ENCODE peak calls at places on chromosomes 11 and 22, in five cellular contexts. One of them, this sample, is unnamed.

GRCh38 chr22:31530816-31531180 is 34.5 kb downstream of the SFI1 start:
- DNase-seq in SK-N-SH: no peak
- DNase-seq in K562: no peak
- DNase-seq in HCT116: no peak
- DNase-seq in sigmoid colon: no peak
- DNase-seq in this sample: no peak

GRCh38 chr22:30876925-30877553 is 91.5 kb downstream of the MORC2 start:
- DNase-seq in SK-N-SH: peak; percentile 77
- DNase-seq in K562: no peak
- DNase-seq in HCT116: no peak
- DNase-seq in sigmoid colon: peak; percentile 46
- DNase-seq in this sample: no peak

GRCh38 chr11:79018371-79018849 is 422.4 kb downstream of the TENM4 start:
- DNase-seq in SK-N-SH: peak; percentile 65
- DNase-seq in K562: no peak
- DNase-seq in HCT116: no peak
- DNase-seq in sigmoid colon: no peak
- DNase-seq in this sample: no peak

GRCh38 chr11:11073996-11074395 is 216.1 kb upstream of the ZBED5 start:
- DNase-seq in SK-N-SH: no peak
- DNase-seq in K562: no peak
- DNase-seq in HCT116: no peak
- DNase-seq in sigmoid colon: no peak
- DNase-seq in this sample: no peak

GRCh38 chr11:64747961-64748715 is 4.2 kb upstream of the RASGRP2 start:
- DNase-seq in SK-N-SH: no peak
- DNase-seq in K562: no peak
- DNase-seq in HCT116: no peak
- DNase-seq in sigmoid colon: no peak
- DNase-seq in this sample: no peak

GRCh38 chr22:29689872-29690213 is 30.0 kb upstream of the CABP7 start:
- DNase-seq in SK-N-SH: peak; percentile 79
- DNase-seq in K562: no peak
- DNase-seq in HCT116: no peak
- DNase-seq in sigmoid colon: no peak
- DNase-seq in this sample: peak; percentile 46

GRCh38 chr11:33829430-33830141 is 55.3 kb upstream of the FBXO3 start:
- DNase-seq in SK-N-SH: peak; percentile 78
- DNase-seq in K562: peak; percentile 51
- DNase-seq in HCT116: peak; percentile 40
- DNase-seq in sigmoid colon: no peak
- DNase-seq in this sample: peak; percentile 59

GRCh38 chr11:77074626-77075221 is 8.0 kb downstream of the CAPN5 start:
- DNase-seq in SK-N-SH: no peak
- DNase-seq in K562: no peak
- DNase-seq in HCT116: no peak
- DNase-seq in sigmoid colon: peak; percentile 56
- DNase-seq in this sample: no peak

GRCh38 chr11:61972112-61972795 is 4.8 kb upstream of the FTH1 start:
- DNase-seq in SK-N-SH: no peak
- DNase-seq in K562: no peak
- DNase-seq in HCT116: no peak
- DNase-seq in sigmoid colon: no peak
- DNase-seq in this sample: no peak

GRCh38 chr11:14764899-14765527 is 121.4 kb downstream of the PDE3B start:
- DNase-seq in SK-N-SH: peak; percentile 21
- DNase-seq in K562: peak; percentile 9
- DNase-seq in HCT116: no peak
- DNase-seq in sigmoid colon: no peak
- DNase-seq in this sample: no peak

GRCh38 chr11:72353861-72354260 is 80.5 kb downstream of the CLPB start:
- DNase-seq in SK-N-SH: no peak
- DNase-seq in K562: no peak
- DNase-seq in HCT116: no peak
- DNase-seq in sigmoid colon: no peak
- DNase-seq in this sample: no peak

GRCh38 chr22:43734370-43735005 is 77.6 kb downstream of the EFCAB6 start:
- DNase-seq in SK-N-SH: no peak
- DNase-seq in K562: no peak
- DNase-seq in HCT116: no peak
- DNase-seq in sigmoid colon: no peak
- DNase-seq in this sample: no peak

GRCh38 chr11:75981546-75981945 is 166.5 kb downstream of the UVRAG start:
- DNase-seq in SK-N-SH: no peak
- DNase-seq in K562: no peak
- DNase-seq in HCT116: no peak
- DNase-seq in sigmoid colon: no peak
- DNase-seq in this sample: no peak

GRCh38 chr11:82683029-82683428 is 50.6 kb downstream of the FAM181B start:
- DNase-seq in SK-N-SH: no peak
- DNase-seq in K562: no peak
- DNase-seq in HCT116: no peak
- DNase-seq in sigmoid colon: no peak
- DNase-seq in this sample: no peak

GRCh38 chr11:86292912-86293606 is 9.0 kb upstream of the HIKESHI start:
- DNase-seq in SK-N-SH: no peak
- DNase-seq in K562: no peak
- DNase-seq in HCT116: no peak
- DNase-seq in sigmoid colon: no peak
- DNase-seq in this sample: no peak

GRCh38 chr22:31160328-31160978 is 471 bp downstream of the RNF185 start:
- DNase-seq in SK-N-SH: no peak
- DNase-seq in K562: peak; percentile 21
- DNase-seq in HCT116: no peak
- DNase-seq in sigmoid colon: peak; percentile 74
- DNase-seq in this sample: peak; percentile 16

GRCh38 chr11:92226331-92227232 is 2.0 kb downstream of the FAT3 start:
- DNase-seq in SK-N-SH: peak; percentile 65
- DNase-seq in K562: no peak
- DNase-seq in HCT116: no peak
- DNase-seq in sigmoid colon: no peak
- DNase-seq in this sample: no peak
- H3K27me3 ChIP-seq in SK-N-SH: no peaks in the 10 kb centered on the region
- H3K27me3 ChIP-seq in K562: peaks cover 29% of the 10 kb centered on the region
- H3K27me3 ChIP-seq in HCT116: no peaks in the 10 kb centered on the region
- H3K27me3 ChIP-seq in sigmoid colon: peaks cover 99% of the 10 kb centered on the region
- H3K27me3 ChIP-seq in this sample: peaks cover 35% of the 10 kb centered on the region

GRCh38 chr11:111633756-111634362 is 31.6 kb downstream of the SIK2 start:
- DNase-seq in SK-N-SH: peak; percentile 27
- DNase-seq in K562: no peak
- DNase-seq in HCT116: no peak
- DNase-seq in sigmoid colon: no peak
- DNase-seq in this sample: no peak
- H3K27ac ChIP-seq in SK-N-SH: peak overlapping the region; percentile 79
- H3K27ac ChIP-seq in K562: peak overlapping the region; percentile 4
- H3K27ac ChIP-seq in HCT116: peak overlapping the region; percentile 9
- H3K27ac ChIP-seq in sigmoid colon: peak overlapping the region; percentile 7
- H3K27ac ChIP-seq in this sample: no peak overlapping the region

GRCh38 chr11:99632969-99633368 is 612.2 kb downstream of the CNTN5 start:
- DNase-seq in SK-N-SH: no peak
- DNase-seq in K562: no peak
- DNase-seq in HCT116: no peak
- DNase-seq in sigmoid colon: no peak
- DNase-seq in this sample: no peak
- TF ChIP-seq POLR2AphosphoS5 in SK-N-SH: no peak
- TF ChIP-seq POLR2AphosphoS5 in K562: no peak
- TF ChIP-seq POLR2AphosphoS5 in HCT116: no peak
- TF ChIP-seq POLR2AphosphoS5 in sigmoid colon: no peak
- TF ChIP-seq POLR2AphosphoS5 in this sample: no peak

DNA sequence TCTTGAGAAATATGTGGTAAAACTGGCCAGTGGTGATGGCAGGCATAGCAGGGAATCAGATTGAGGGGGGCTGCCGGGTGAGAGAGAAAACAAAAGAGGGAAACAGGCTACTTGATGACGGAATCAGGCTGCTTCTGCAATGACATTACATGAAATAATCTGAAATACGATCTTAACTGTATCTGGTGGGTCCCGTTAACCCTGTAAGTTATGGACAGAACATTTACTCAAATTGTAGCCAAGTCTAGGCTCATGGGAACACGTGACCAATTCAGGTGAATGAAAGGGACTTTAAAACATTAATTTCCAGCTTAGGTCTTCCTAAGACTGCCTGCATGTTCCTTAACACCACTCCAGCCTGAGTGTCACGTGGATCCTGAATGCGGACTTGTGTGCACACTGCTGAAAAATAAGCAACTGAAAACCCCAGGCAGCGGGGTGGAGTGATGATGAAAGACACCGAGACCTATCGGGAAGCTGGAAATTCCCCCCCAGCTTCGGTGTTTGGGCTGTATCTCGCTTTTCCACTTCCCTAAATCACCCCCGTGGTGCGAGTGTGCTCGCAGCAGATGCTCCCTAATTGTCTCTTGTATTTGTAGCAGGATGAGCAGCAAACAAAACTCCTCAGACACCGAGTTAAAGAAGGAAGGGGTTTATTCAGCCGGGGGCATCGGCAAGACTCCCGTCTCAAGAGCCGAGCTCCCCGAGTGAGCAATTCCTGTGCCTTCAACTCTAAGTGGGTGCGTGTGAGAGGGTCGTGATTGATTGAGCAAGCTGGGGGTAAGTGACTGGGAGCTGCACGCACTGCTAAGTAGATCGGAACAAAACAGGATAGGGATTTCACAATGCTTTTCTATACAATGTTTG is 145.0 kb upstream of the GRK3 start:
- DNase-seq in SK-N-SH: no peak
- DNase-seq in K562: no peak
- DNase-seq in HCT116: no peak
- DNase-seq in sigmoid colon: peak; percentile 77
- DNase-seq in this sample: peak; percentile 98
- H3K27me3 ChIP-seq in SK-N-SH: no peaks in the 10 kb centered on the region
- H3K27me3 ChIP-seq in K562: no peaks in the 10 kb centered on the region
- H3K27me3 ChIP-seq in HCT116: peaks cover 4% of the 10 kb centered on the region
- H3K27me3 ChIP-seq in sigmoid colon: peaks cover 55% of the 10 kb centered on the region
- H3K27me3 ChIP-seq in this sample: no peaks in the 10 kb centered on the region

GRCh38 chr11:128174465-128175101 is 412.8 kb downstream of the ETS1 start:
- DNase-seq in SK-N-SH: no peak
- DNase-seq in K562: no peak
- DNase-seq in HCT116: no peak
- DNase-seq in sigmoid colon: no peak
- DNase-seq in this sample: no peak
- H3K27ac ChIP-seq in SK-N-SH: peak overlapping the region; percentile 14
- H3K27ac ChIP-seq in K562: no peak overlapping the region
- H3K27ac ChIP-seq in HCT116: no peak overlapping the region
- H3K27ac ChIP-seq in sigmoid colon: no peak overlapping the region
- H3K27ac ChIP-seq in this sample: no peak overlapping the region

GRCh38 chr11:99645934-99646333 is 625.2 kb downstream of the CNTN5 start:
- DNase-seq in SK-N-SH: no peak
- DNase-seq in K562: no peak
- DNase-seq in HCT116: no peak
- DNase-seq in sigmoid colon: no peak
- DNase-seq in this sample: no peak
- TF ChIP-seq POLR2AphosphoS5 in SK-N-SH: no peak
- TF ChIP-seq POLR2AphosphoS5 in K562: no peak
- TF ChIP-seq POLR2AphosphoS5 in HCT116: no peak
- TF ChIP-seq POLR2AphosphoS5 in sigmoid colon: no peak
- TF ChIP-seq POLR2AphosphoS5 in this sample: no peak

DNA sequence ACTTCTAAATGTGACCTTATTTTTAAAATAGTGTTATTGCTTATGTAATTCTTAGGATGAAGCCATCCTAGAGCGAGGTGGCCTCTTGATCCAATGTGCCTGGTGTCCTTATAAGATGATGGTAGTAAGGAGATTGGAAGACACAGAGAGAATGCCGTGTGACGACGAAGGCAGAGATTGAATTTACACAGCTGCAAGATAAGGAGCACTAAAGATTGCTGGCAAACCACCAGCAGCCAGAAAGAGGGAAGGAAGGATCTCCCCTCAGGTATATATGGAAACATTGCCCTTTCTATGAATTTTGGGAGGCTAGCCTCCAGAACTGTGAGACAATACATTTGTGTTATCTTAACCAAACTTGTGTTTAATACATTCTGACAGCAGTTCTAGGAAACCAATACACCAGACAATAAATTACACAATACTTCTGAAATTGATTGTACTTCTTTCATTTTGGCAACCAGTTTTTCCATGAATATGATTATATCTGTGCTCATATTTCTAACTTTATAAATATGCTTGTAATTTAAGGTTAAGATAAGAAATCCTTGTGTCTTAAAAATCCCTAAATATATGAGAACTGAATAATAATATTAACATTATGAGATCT is 86.3 kb upstream of the VPREB1 start:
- DNase-seq in SK-N-SH: no peak
- DNase-seq in K562: peak; percentile 42
- DNase-seq in HCT116: no peak
- DNase-seq in sigmoid colon: no peak
- DNase-seq in this sample: no peak
- H3K27me3 ChIP-seq in SK-N-SH: no peaks in the 10 kb centered on the region
- H3K27me3 ChIP-seq in K562: peaks cover 16% of the 10 kb centered on the region
- H3K27me3 ChIP-seq in HCT116: no peaks in the 10 kb centered on the region
- H3K27me3 ChIP-seq in sigmoid colon: peaks cover 4% of the 10 kb centered on the region
- H3K27me3 ChIP-seq in this sample: no peaks in the 10 kb centered on the region

GRCh38 chr22:38302906-38303305 is 14.3 kb downstream of the CSNK1E start:
- DNase-seq in SK-N-SH: no peak
- DNase-seq in K562: no peak
- DNase-seq in HCT116: no peak
- DNase-seq in sigmoid colon: no peak
- DNase-seq in this sample: no peak

GRCh38 chr22:38298312-38299000 is 18.8 kb downstream of the CSNK1E start:
- DNase-seq in SK-N-SH: peak; percentile 52
- DNase-seq in K562: no peak
- DNase-seq in HCT116: peak; percentile 58
- DNase-seq in sigmoid colon: no peak
- DNase-seq in this sample: no peak

GRCh38 chr22:38299001-38299651 is 18.1 kb downstream of the CSNK1E start:
- DNase-seq in SK-N-SH: no peak
- DNase-seq in K562: no peak
- DNase-seq in HCT116: no peak
- DNase-seq in sigmoid colon: no peak
- DNase-seq in this sample: no peak

GRCh38 chr22:38299758-38300157 is 17.5 kb downstream of the CSNK1E start:
- DNase-seq in SK-N-SH: no peak
- DNase-seq in K562: no peak
- DNase-seq in HCT116: no peak
- DNase-seq in sigmoid colon: no peak
- DNase-seq in this sample: no peak

GRCh38 chr22:38300197-38300945 is 16.9 kb downstream of the CSNK1E start:
- DNase-seq in SK-N-SH: no peak
- DNase-seq in K562: no peak
- DNase-seq in HCT116: no peak
- DNase-seq in sigmoid colon: no peak
- DNase-seq in this sample: no peak
- H3K27ac ChIP-seq in SK-N-SH: no peak overlapping the region
- H3K27ac ChIP-seq in K562: no peak overlapping the region
- H3K27ac ChIP-seq in HCT116: peak overlapping the region; percentile 10
- H3K27ac ChIP-seq in sigmoid colon: no peak overlapping the region
- H3K27ac ChIP-seq in this sample: no peak overlapping the region

DNA sequence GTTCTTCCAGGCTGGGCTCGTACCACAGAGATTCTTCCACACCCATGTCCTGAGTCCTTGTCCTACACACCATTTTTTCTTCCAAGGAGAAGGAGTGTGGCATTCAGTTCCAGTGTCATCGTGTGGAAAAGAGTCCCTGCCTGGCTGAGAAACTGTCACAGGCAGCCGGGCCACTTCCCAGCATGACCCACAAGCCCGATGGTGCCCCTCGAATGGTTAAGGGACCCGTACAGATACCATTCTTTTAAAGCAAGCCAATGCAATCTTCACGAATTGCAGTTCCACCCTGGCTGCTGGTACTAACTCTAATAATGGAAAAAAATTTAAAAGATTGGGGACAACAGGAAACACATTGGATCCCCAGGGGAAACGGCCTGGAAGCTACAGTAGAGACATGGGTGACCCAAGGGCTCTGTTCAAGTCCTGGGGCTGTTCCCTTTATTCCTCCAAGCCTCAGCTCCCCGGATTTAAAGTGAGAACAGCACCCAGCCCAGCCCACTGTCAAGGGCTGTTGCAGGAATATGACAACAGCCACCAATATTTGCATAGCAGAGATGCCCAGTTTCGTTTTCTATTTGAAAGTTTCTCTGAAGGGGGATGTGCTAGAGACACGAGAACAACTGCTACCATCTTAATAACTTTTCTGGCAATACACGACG is 80.9 kb upstream of the WNT7B start:
- DNase-seq in SK-N-SH: peak; percentile 58
- DNase-seq in K562: no peak
- DNase-seq in HCT116: no peak
- DNase-seq in sigmoid colon: peak; percentile 69
- DNase-seq in this sample: no peak
- TF ChIP-seq POLR2AphosphoS5 in SK-N-SH: peak; percentile 20
- TF ChIP-seq POLR2AphosphoS5 in K562: no peak
- TF ChIP-seq POLR2AphosphoS5 in HCT116: no peak
- TF ChIP-seq POLR2AphosphoS5 in sigmoid colon: peak; percentile 57
- TF ChIP-seq POLR2AphosphoS5 in this sample: no peak